ENCODE peak calls at places on chromosomes 4 and X, in four cellular contexts. U is activated CD4-positive, alpha-beta T cell treated with anti-CD3 and anti-CD28 coated beads, Interleukin-2, amount 50 U/mL, for 1 hour; C is nucleus accumbens; D is IMR-90. I is an unnamed sample.

GRCh38 chrX:73758253-73758652 is 195.3 kb downstream of the CHIC1 start:
- DNase-seq in U (no peak), C (no peak), D (no peak), I (no peak)

GRCh38 chr4:33407496-33407895 is 2687.3 kb downstream of the PCDH7 start:
- DNase-seq in U (no peak), D (no peak), C (no peak), I (no peak)

GRCh38 chr4:62460329-62460728 is 1260.2 kb downstream of the ADGRL3 start:
- DNase-seq in C (no peak), U (no peak), D (no peak), I (no peak)

GRCh38 chr4:1721666-1722550 is 587 bp downstream of the TACC3 start:
- DNase-seq in U (no peak), C (no peak), D (no peak), I (no peak)

GRCh38 chr4:16820304-16820703 is 78.1 kb downstream of the LDB2 start:
- DNase-seq in U (no peak), C (no peak), D (no peak), I (no peak)

GRCh38 chr4:164768516-164768915 is 14.6 kb downstream of the SMIM31 start:
- DNase-seq in D (peak; percentile 3), U (no peak), C (no peak), I (peak; percentile 16)

GRCh38 chr4:184313058-184313709 is 95.5 kb upstream of the ENPP6 start:
- DNase-seq in C (no peak), U (no peak), D (no peak), I (no peak)

GRCh38 chrX:28520786-28521185 is 66.5 kb upstream of the IL1RAPL1 start:
- DNase-seq in C (no peak), U (no peak), D (no peak), I (no peak)

GRCh38 chr4:153419673-153420278 is 46.4 kb upstream of the TMEM131L start:
- DNase-seq in C (no peak), U (no peak), D (no peak), I (no peak)

GRCh38 chrX:154806837-154807501 is 1.7 kb upstream of the MPP1 start:
- DNase-seq in U (no peak), D (no peak), C (no peak), I (no peak)

GRCh38 chr4:9988349-9988748 is 32.9 kb downstream of the SLC2A9 start:
- DNase-seq in C (no peak), D (no peak), U (no peak), I (no peak)

GRCh38 chrX:48489892-48490291 is 13.9 kb downstream of the FTSJ1 start:
- DNase-seq in D (no peak), C (no peak), U (no peak), I (no peak)

GRCh38 chr4:36337665-36338064 is 56.2 kb downstream of the DTHD1 start:
- DNase-seq in C (no peak), U (no peak), D (no peak), I (no peak)

GRCh38 chr4:54255881-54256280 is 26.8 kb downstream of the PDGFRA start:
- DNase-seq in C (no peak), U (no peak), D (peak; percentile 60), I (no peak)

GRCh38 chrX:138756234-138756633 is 44.7 kb upstream of the FGF13 start:
- DNase-seq in U (no peak), C (no peak), D (no peak), I (peak; percentile 57)

GRCh38 chr4:1683903-1684755 is at the start of gene FAM53A:
- DNase-seq in U (peak; percentile 93), C (peak; percentile 78), D (peak; percentile 78), I (peak; percentile 80)

GRCh38 chrX:9396930-9397329 is 67.9 kb upstream of the TBL1X start:
- DNase-seq in C (no peak), U (no peak), D (no peak), I (peak; percentile 74)

GRCh38 chrX:48782795-48783194 is 3.6 kb upstream of the GATA1 start:
- DNase-seq in C (no peak), U (no peak), D (no peak), I (no peak)

GRCh38 chrX:19883878-19884277 is 3.5 kb downstream of the SH3KBP1 start:
- DNase-seq in U (peak; percentile 14), D (no peak), C (no peak), I (no peak)

GRCh38 chr4:26061248-26061986 is 147.4 kb downstream of the SMIM20 start:
- DNase-seq in D (peak; percentile 60), C (no peak), U (no peak), I (peak; percentile 50)

GRCh38 chr4:110055014-110055768 is 142.5 kb downstream of the EGF start:
- DNase-seq in D (peak; percentile 28), U (no peak), C (peak; percentile 27), I (no peak)

GRCh38 chr4:142567199-142567598 is 278.9 kb downstream of the INPP4B start:
- DNase-seq in U (peak; percentile 34), D (no peak), C (no peak), I (no peak)

GRCh38 chr4:140117946-140118345 is 36.0 kb downstream of the MAML3 start:
- DNase-seq in U (no peak), D (no peak), C (no peak), I (no peak)

GRCh38 chrX:17521871-17522693 is 147.1 kb downstream of the NHS start:
- DNase-seq in C (no peak), D (peak; percentile 45), U (no peak), I (peak; percentile 27)

GRCh38 chrX:18566748-18567147 is 105.2 kb downstream of the RS1 start:
- DNase-seq in U (no peak), D (no peak), C (no peak), I (no peak)

GRCh38 chrX:41313419-41313818 is 20.5 kb upstream of the DDX3X start:
- DNase-seq in D (peak; percentile 94), C (no peak), U (no peak), I (peak; percentile 71)

GRCh38 chrX:36436286-36436860 is 516.8 kb downstream of the CFAP47 start:
- DNase-seq in C (no peak), D (peak; percentile 30), U (no peak), I (no peak)

GRCh38 chr4:88697113-88697512 is 516 bp downstream of the NAP1L5 start:
- DNase-seq in U (peak; percentile 6), C (no peak), D (peak; percentile 52), I (peak; percentile 36)

GRCh38 chr4:43732829-43733426 is 715.7 kb downstream of the KCTD8 start:
- DNase-seq in U (no peak), C (no peak), D (no peak), I (no peak)

GRCh38 chr4:80239480-80239879 is 27.0 kb upstream of the FGF5 start:
- DNase-seq in D (peak; percentile 71), C (no peak), U (no peak), I (peak; percentile 35)

GRCh38 chrX:77014655-77015377 is 432.4 kb upstream of the FGF16 start:
- DNase-seq in D (no peak), C (peak; percentile 54), U (no peak), I (peak; percentile 71)

GRCh38 chr4:101993841-101994221 is 203.3 kb downstream of the BANK1 start:
- DNase-seq in C (no peak), U (no peak), D (no peak), I (no peak)

I was measured in astrocyte of the spinal cord.